ENCODE peak calls at places on chromosome 4, in eight cellular contexts. Z is brain microvascular endothelial cell, B is transverse colon, R is lower leg skin, D is Peyer's patch, Q is neural progenitor cell, X is fibroblast of lung, W is fibroblast of mammary gland. A is an unnamed sample.
A peak's percentile ranks its signal among the peaks of the same experiment; 100 is the strongest.

GRCh38 chr4:29423836-29424721 is 1296.1 kb upstream of the PCDH7 start:
- DNase-seq in Z (peak; percentile 92), B (no peak), R (no peak), D (no peak), Q (no peak), X (peak; percentile 85), W (peak; percentile 89), A (peak; percentile 51)

GRCh38 chr4:7387925-7388324 is 46.8 kb downstream of the PSAPL1 start:
- DNase-seq in Z (no peak), B (no peak), R (no peak), D (no peak), Q (no peak), X (no peak), W (no peak), A (no peak)

GRCh38 chr4:59380841-59381366 is 1819.2 kb upstream of the ADGRL3 start:
- DNase-seq in Z (no peak), B (no peak), R (no peak), D (no peak), Q (no peak), X (no peak), W (no peak), A (no peak)

GRCh38 chr4:153114771-153115321 is 89.4 kb upstream of the TRIM2 start:
- DNase-seq in Z (peak; percentile 78), B (no peak), R (peak; percentile 39), D (no peak), Q (no peak), X (peak; percentile 72), W (peak; percentile 83), A (peak; percentile 83)

GRCh38 chr4:98352403-98352802 is 91.2 kb downstream of the RAP1GDS1 start:
- DNase-seq in Z (no peak), B (no peak), R (no peak), D (no peak), Q (no peak), X (peak; percentile 25), W (no peak), A (no peak)

GRCh38 chr4:7332216-7333023 is 102.3 kb downstream of the PSAPL1 start:
- DNase-seq in Z (peak; percentile 86), B (peak; percentile 27), R (no peak), D (peak; percentile 50), Q (no peak), X (peak; percentile 11), W (peak; percentile 49), A (peak; percentile 35)

GRCh38 chr4:87884976-87885574 is 52.3 kb downstream of the MEPE start:
- DNase-seq in Z (no peak), B (no peak), R (no peak), D (no peak), Q (no peak), X (no peak), W (no peak), A (no peak)

GRCh38 chr4:47692691-47693090 is 145.2 kb downstream of the CORIN start:
- DNase-seq in Z (no peak), B (no peak), R (no peak), D (no peak), Q (no peak), X (no peak), W (no peak), A (no peak)

GRCh38 chr4:153447175-153447887 is 18.8 kb upstream of the TMEM131L start:
- DNase-seq in Z (no peak), B (no peak), R (no peak), D (no peak), Q (no peak), X (peak; percentile 90), W (peak; percentile 87), A (peak; percentile 84)

GRCh38 chr4:57136281-57136680 is 26.1 kb upstream of the IGFBP7 start:
- DNase-seq in Z (peak; percentile 72), B (no peak), R (no peak), D (no peak), Q (no peak), X (no peak), W (peak; percentile 49), A (peak; percentile 60)

GRCh38 chr4:52614241-52614640 is 44.9 kb downstream of the USP46 start:
- DNase-seq in Z (no peak), B (no peak), R (no peak), D (no peak), Q (no peak), X (no peak), W (no peak), A (no peak)

GRCh38 chr4:150021483-150021882 is 56.8 kb upstream of the DCLK2 start:
- DNase-seq in Z (no peak), B (no peak), R (no peak), D (no peak), Q (no peak), X (no peak), W (no peak), A (peak; percentile 27)

GRCh38 chr4:77001907-77002306 is 52.4 kb downstream of the SEPTIN11 start:
- DNase-seq in Z (peak; percentile 69), B (no peak), R (no peak), D (no peak), Q (peak; percentile 46), X (peak; percentile 70), W (peak; percentile 66), A (peak; percentile 56)

GRCh38 chr4:25180524-25181131 is 20.4 kb upstream of the SEPSECS start:
- DNase-seq in Z (peak; percentile 61), B (peak; percentile 20), R (no peak), D (no peak), Q (peak; percentile 67), X (peak; percentile 56), W (peak; percentile 67), A (peak; percentile 57)

GRCh38 chr4:151674804-151675290 is 86.0 kb downstream of the GATB start:
- DNase-seq in Z (no peak), B (peak; percentile 56), R (peak; percentile 90), D (peak; percentile 63), Q (peak; percentile 73), X (peak; percentile 35), W (peak; percentile 45), A (peak; percentile 43)

GRCh38 chr4:89283226-89283974 is 24.2 kb downstream of the GPRIN3 start:
- DNase-seq in Z (peak; percentile 11), B (peak; percentile 59), R (no peak), D (no peak), Q (no peak), X (peak; percentile 39), W (peak; percentile 49), A (peak; percentile 9)

GRCh38 chr4:121980643-121981042 is 28.8 kb upstream of the TRPC3 start:
- DNase-seq in Z (no peak), B (no peak), R (no peak), D (no peak), Q (no peak), X (peak; percentile 48), W (peak; percentile 55), A (no peak)

GRCh38 chr4:73692284-73692683 is 48.1 kb upstream of the CXCL8 start:
- DNase-seq in Z (no peak), B (no peak), R (no peak), D (no peak), Q (no peak), X (no peak), W (no peak), A (peak; percentile 35)

GRCh38 chr4:27242217-27242616 is 381.6 kb downstream of the STIM2 start:
- DNase-seq in Z (no peak), B (no peak), R (no peak), D (no peak), Q (no peak), X (no peak), W (no peak), A (no peak)

GRCh38 chr4:4866833-4867744 is 7.6 kb downstream of the MSX1 start:
- DNase-seq in Z (no peak), B (no peak), R (peak; percentile 88), D (no peak), Q (peak; percentile 84), X (no peak), W (peak; percentile 47), A (no peak)
- TF ChIP-seq CTCF in Z (peak; percentile 13), B (no peak), R (no peak), D (no peak), Q (peak; percentile 63), X (no peak), W (no peak), A (no peak)

GRCh38 chr4:176790398-176790797 is 2.3 kb downstream of the VEGFC start:
- DNase-seq in Z (no peak), B (no peak), R (no peak), D (no peak), Q (no peak), X (no peak), W (no peak), A (peak; percentile 45)

GRCh38 chr4:176791591-176792347 is 953 bp downstream of the VEGFC start:
- DNase-seq in Z (no peak), B (peak; percentile 9), R (peak; percentile 85), D (no peak), Q (peak; percentile 67), X (peak; percentile 75), W (peak; percentile 63), A (peak; percentile 64)

GRCh38 chr4:176788971-176789370 is 3.8 kb downstream of the VEGFC start:
- DNase-seq in Z (no peak), B (no peak), R (no peak), D (no peak), Q (no peak), X (no peak), W (no peak), A (no peak)

GRCh38 chr4:176788248-176788647 is 4.5 kb downstream of the VEGFC start:
- DNase-seq in Z (no peak), B (no peak), R (no peak), D (no peak), Q (peak; percentile 43), X (no peak), W (no peak), A (no peak)

DNA sequence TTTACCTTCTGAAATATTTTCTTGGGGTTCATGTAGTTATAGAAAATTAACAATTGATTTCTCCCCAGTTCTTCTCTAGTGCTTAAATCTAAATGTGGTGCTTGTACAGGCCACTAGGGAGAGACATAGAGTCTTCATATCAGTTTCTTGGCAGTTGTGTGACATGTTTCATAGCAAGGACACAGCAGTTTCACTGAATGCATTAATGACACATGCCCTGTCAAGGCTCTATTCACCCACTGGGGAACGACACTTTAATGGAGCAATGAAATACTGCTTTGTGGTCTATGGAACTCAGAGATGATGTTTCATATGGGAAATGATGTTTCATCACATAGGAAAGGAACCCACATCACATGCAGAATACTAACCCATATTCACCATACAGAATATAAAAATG is 2.8 kb downstream of the VEGFC start:
- DNase-seq in Z (peak; percentile 76), B (no peak), R (no peak), D (no peak), Q (peak; percentile 46), X (peak; percentile 89), W (peak; percentile 92), A (peak; percentile 76)
- H3K4me3 ChIP-seq in Z (peak overlapping the region; percentile 90), B (no peak overlapping the region), R (no peak overlapping the region), D (no peak overlapping the region), Q (no peak overlapping the region), X (peak overlapping the region; percentile 85), W (peak overlapping the region; percentile 94), A (peak overlapping the region; percentile 88)

DNA sequence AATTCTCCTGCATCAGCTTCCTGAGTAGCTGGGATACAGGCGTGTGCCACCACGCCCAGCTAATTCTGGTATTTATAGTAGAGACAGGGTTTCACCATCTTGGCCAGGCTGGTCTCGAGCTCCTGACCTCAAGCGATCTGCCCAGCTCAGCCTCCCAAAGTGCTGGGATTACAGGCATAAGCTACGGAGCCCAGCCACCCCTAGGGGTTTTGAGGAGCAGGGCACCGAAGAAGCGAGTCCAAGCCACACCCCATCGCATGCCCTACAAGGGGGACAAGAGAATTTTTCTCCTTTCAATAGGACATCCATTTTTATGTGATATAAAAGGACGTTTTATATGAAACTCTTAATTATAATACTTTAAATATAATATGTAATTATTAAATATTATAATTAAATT is 13.9 kb upstream of the KLF3 start:
- DNase-seq in Z (no peak), B (peak; percentile 26), R (no peak), D (no peak), Q (no peak), X (no peak), W (no peak), A (no peak)
- TF ChIP-seq CTCF in Z (no peak), B (no peak), R (no peak), D (no peak), Q (no peak), X (no peak), W (no peak), A (peak; percentile 0)

GRCh38 chr4:23866450-23866849 is 23.4 kb downstream of the PPARGC1A start:
- DNase-seq in Z (no peak), B (no peak), R (no peak), D (no peak), Q (no peak), X (no peak), W (no peak), A (no peak)
- H3K4me3 ChIP-seq in Z (no peak overlapping the region), B (no peak overlapping the region), R (no peak overlapping the region), D (no peak overlapping the region), Q (no peak overlapping the region), X (no peak overlapping the region), W (no peak overlapping the region), A (no peak overlapping the region)

A was measured in fibroblast of the aortic adventitia.